ENCODE peak calls at places on chromosomes 1 and 21, in ten cellular contexts. J is OCI-LY7, R is right atrium auricular region, Y is ovary, E is body of pancreas, P is cardiac muscle cell, D is A673, C is upper lobe of right lung, U is psoas muscle, M is MM.1S. O is an unnamed sample.

GRCh38 chr1:151718666-151719065 is 2.1 kb upstream of the CELF3 start:
- DNase-seq in J (no peak), R (no peak), Y (no peak), E (no peak), P (no peak), D (no peak), C (no peak), U (no peak), M (no peak), O (no peak)

GRCh38 chr1:233491953-233492627 is 121.8 kb upstream of the KCNK1 start:
- DNase-seq in J (no peak), R (no peak), Y (no peak), E (no peak), P (no peak), D (no peak), C (no peak), U (no peak), M (no peak), O (no peak)

GRCh38 chr1:173017792-173018191 is 32.9 kb downstream of the TNFSF18 start:
- DNase-seq in J (peak), R (no peak), Y (no peak), E (no peak), P (no peak), D (no peak), C (no peak), U (no peak), M (peak), O (no peak)

GRCh38 chr1:198328458-198329032 is 171.7 kb downstream of the NEK7 start:
- DNase-seq in J (no peak), R (no peak), Y (no peak), E (no peak), P (no peak), D (no peak), C (no peak), U (no peak), M (peak), O (no peak)

GRCh38 chr1:199704231-199704630 is 323.3 kb upstream of the NR5A2 start:
- DNase-seq in J (no peak), R (no peak), Y (no peak), E (no peak), P (no peak), D (no peak), C (no peak), U (no peak), M (no peak), O (no peak)

GRCh38 chr21:43571976-43572375 is 87.3 kb downstream of the HSF2BP start:
- DNase-seq in J (no peak), R (no peak), Y (no peak), E (no peak), P (no peak), D (no peak), C (no peak), U (peak), M (no peak), O (no peak)

GRCh38 chr1:38094711-38095336 is 48.2 kb upstream of the POU3F1 start:
- DNase-seq in J (no peak), R (no peak), Y (no peak), E (no peak), P (no peak), D (peak), C (no peak), U (no peak), M (no peak), O (no peak)

GRCh38 chr1:217135987-217136894 is 413.0 kb upstream of the ESRRG start:
- DNase-seq in J (no peak), R (no peak), Y (no peak), E (peak), P (no peak), D (no peak), C (no peak), U (no peak), M (no peak), O (no peak)

GRCh38 chr1:34924759-34925555 is 4.5 kb downstream of the DLGAP3 start:
- DNase-seq in J (peak), R (no peak), Y (peak), E (peak), P (peak), D (peak), C (peak), U (peak), M (peak), O (peak)

GRCh38 chr21:31142600-31142999 is 104.3 kb upstream of the KRTAP19-8 start:
- DNase-seq in J (peak), R (no peak), Y (no peak), E (no peak), P (no peak), D (peak), C (no peak), U (no peak), M (no peak), O (no peak)

GRCh38 chr1:63051356-63051755 is 267.4 kb downstream of the ATG4C start:
- DNase-seq in J (no peak), R (no peak), Y (no peak), E (no peak), P (no peak), D (no peak), C (no peak), U (no peak), M (no peak), O (no peak)

GRCh38 chr1:199463521-199464127 is 563.9 kb upstream of the NR5A2 start:
- DNase-seq in J (peak), R (no peak), Y (no peak), E (peak), P (peak), D (peak), C (no peak), U (no peak), M (peak), O (no peak)

GRCh38 chr1:234875953-234876814 is 252.5 kb downstream of the TOMM20 start:
- DNase-seq in J (no peak), R (peak), Y (peak), E (peak), P (peak), D (no peak), C (peak), U (no peak), M (no peak), O (no peak)

GRCh38 chr1:3796215-3797193 is at the start of gene LRRC47:
- DNase-seq in J (peak), R (peak), Y (peak), E (peak), P (peak), D (peak), C (peak), U (peak), M (peak), O (peak)

GRCh38 chr1:234987415-234988159 is 141.1 kb downstream of the TOMM20 start:
- DNase-seq in J (peak), R (peak), Y (peak), E (peak), P (peak), D (no peak), C (no peak), U (peak), M (no peak), O (peak)

GRCh38 chr1:110428961-110429360 is 21.5 kb upstream of the LAMTOR5 start:
- DNase-seq in J (no peak), R (no peak), Y (no peak), E (no peak), P (no peak), D (no peak), C (no peak), U (no peak), M (no peak), O (no peak)

GRCh38 chr1:197905699-197906351 is 3.4 kb downstream of the C1orf53 start:
- DNase-seq in J (no peak), R (no peak), Y (no peak), E (no peak), P (no peak), D (no peak), C (no peak), U (no peak), M (no peak), O (no peak)

GRCh38 chr1:98903261-98903660 is 101.4 kb downstream of the PLPPR5 start:
- DNase-seq in J (no peak), R (no peak), Y (no peak), E (no peak), P (peak), D (peak), C (no peak), U (no peak), M (no peak), O (no peak)

GRCh38 chr1:50424045-50424939 is 1.0 kb upstream of the DMRTA2 start:
- DNase-seq in J (no peak), R (no peak), Y (no peak), E (no peak), P (no peak), D (peak), C (no peak), U (no peak), M (no peak), O (no peak)

GRCh38 chr1:153608742-153609584 is 4.0 kb downstream of the S100A16 start:
- DNase-seq in J (no peak), R (peak), Y (peak), E (peak), P (peak), D (no peak), C (peak), U (peak), M (no peak), O (peak)

GRCh38 chr1:23216771-23217420 is 406 bp downstream of the HTR1D start:
- DNase-seq in J (peak), R (no peak), Y (peak), E (peak), P (no peak), D (peak), C (no peak), U (no peak), M (no peak), O (no peak)

GRCh38 chr1:8370928-8371327 is 53.0 kb downstream of the SLC45A1 start:
- DNase-seq in J (no peak), R (no peak), Y (no peak), E (no peak), P (no peak), D (peak), C (peak), U (peak), M (no peak), O (no peak)

GRCh38 chr1:220775238-220775853 is 11.4 kb upstream of the MTARC1 start:
- DNase-seq in J (peak), R (no peak), Y (peak), E (peak), P (peak), D (peak), C (no peak), U (no peak), M (peak), O (no peak)

GRCh38 chr1:4058122-4058521 is 158.1 kb upstream of the C1orf174 start:
- DNase-seq in J (no peak), R (peak), Y (no peak), E (no peak), P (no peak), D (no peak), C (no peak), U (no peak), M (no peak), O (no peak)

GRCh38 chr1:164223378-164223777 is 335.6 kb upstream of the PBX1 start:
- DNase-seq in J (no peak), R (no peak), Y (no peak), E (no peak), P (no peak), D (no peak), C (no peak), U (no peak), M (no peak), O (no peak)

GRCh38 chr1:43058545-43059360 is 100.1 kb upstream of the SLC2A1 start:
- DNase-seq in J (no peak), R (no peak), Y (peak), E (no peak), P (peak), D (peak), C (no peak), U (no peak), M (no peak), O (no peak)

GRCh38 chr1:6770727-6771567 is 14.3 kb upstream of the CAMTA1 start:
- DNase-seq in J (peak), R (no peak), Y (no peak), E (no peak), P (peak), D (no peak), C (no peak), U (no peak), M (no peak), O (peak)

GRCh38 chr1:110440877-110441276 is 10.1 kb upstream of the PROK1 start:
- DNase-seq in J (no peak), R (peak), Y (peak), E (peak), P (peak), D (no peak), C (peak), U (peak), M (no peak), O (no peak)

GRCh38 chr21:42666918-42667317 is 13.5 kb downstream of the PDE9A start:
- DNase-seq in J (no peak), R (no peak), Y (no peak), E (no peak), P (no peak), D (no peak), C (no peak), U (no peak), M (no peak), O (no peak)

GRCh38 chr1:79235221-79236002 is 228.9 kb upstream of the ADGRL4 start:
- DNase-seq in J (no peak), R (no peak), Y (no peak), E (no peak), P (peak), D (peak), C (no peak), U (no peak), M (no peak), O (no peak)

GRCh38 chr1:85137660-85138059 is 63.2 kb downstream of the SYDE2 start:
- DNase-seq in J (no peak), R (no peak), Y (no peak), E (peak), P (no peak), D (no peak), C (peak), U (no peak), M (no peak), O (no peak)

GRCh38 chr1:209805875-209806760 is at the start of gene IRF6:
- DNase-seq in J (no peak), R (peak), Y (peak), E (peak), P (peak), D (peak), C (peak), U (peak), M (peak), O (no peak)

GRCh38 chr1:207243756-207244408 is 77.6 kb upstream of the CD55 start:
- DNase-seq in J (no peak), R (no peak), Y (no peak), E (no peak), P (no peak), D (no peak), C (no peak), U (no peak), M (no peak), O (no peak)

GRCh38 chr1:23843644-23844043 is 18.4 kb upstream of the HMGCL start:
- DNase-seq in J (no peak), R (no peak), Y (no peak), E (no peak), P (no peak), D (no peak), C (no peak), U (no peak), M (no peak), O (no peak)

GRCh38 chr1:167066333-167067122 is 23.6 kb downstream of the GPA33 start:
- DNase-seq in J (peak), R (peak), Y (peak), E (peak), P (peak), D (peak), C (peak), U (peak), M (peak), O (no peak)

GRCh38 chr1:66317156-66317543 is 216.8 kb upstream of the SGIP1 start:
- DNase-seq in J (no peak), R (no peak), Y (no peak), E (no peak), P (no peak), D (no peak), C (no peak), U (no peak), M (no peak), O (no peak)

GRCh38 chr1:237040823-237041222 is 1.2 kb upstream of the RYR2 start:
- DNase-seq in J (no peak), R (no peak), Y (no peak), E (no peak), P (no peak), D (no peak), C (no peak), U (no peak), M (no peak), O (no peak)

GRCh38 chr1:237042892-237043576 is 1.1 kb downstream of the RYR2 start:
- DNase-seq in J (no peak), R (no peak), Y (peak), E (no peak), P (peak), D (no peak), C (peak), U (no peak), M (no peak), O (no peak)

GRCh38 chr1:237041461-237041794 is 556 bp upstream of the RYR2 start:
- DNase-seq in J (no peak), R (no peak), Y (no peak), E (no peak), P (no peak), D (no peak), C (no peak), U (no peak), M (no peak), O (no peak)

GRCh38 chr1:237042467-237042891 is 495 bp downstream of the RYR2 start:
- DNase-seq in J (no peak), R (no peak), Y (peak), E (no peak), P (peak), D (no peak), C (no peak), U (no peak), M (no peak), O (no peak)

DNA sequence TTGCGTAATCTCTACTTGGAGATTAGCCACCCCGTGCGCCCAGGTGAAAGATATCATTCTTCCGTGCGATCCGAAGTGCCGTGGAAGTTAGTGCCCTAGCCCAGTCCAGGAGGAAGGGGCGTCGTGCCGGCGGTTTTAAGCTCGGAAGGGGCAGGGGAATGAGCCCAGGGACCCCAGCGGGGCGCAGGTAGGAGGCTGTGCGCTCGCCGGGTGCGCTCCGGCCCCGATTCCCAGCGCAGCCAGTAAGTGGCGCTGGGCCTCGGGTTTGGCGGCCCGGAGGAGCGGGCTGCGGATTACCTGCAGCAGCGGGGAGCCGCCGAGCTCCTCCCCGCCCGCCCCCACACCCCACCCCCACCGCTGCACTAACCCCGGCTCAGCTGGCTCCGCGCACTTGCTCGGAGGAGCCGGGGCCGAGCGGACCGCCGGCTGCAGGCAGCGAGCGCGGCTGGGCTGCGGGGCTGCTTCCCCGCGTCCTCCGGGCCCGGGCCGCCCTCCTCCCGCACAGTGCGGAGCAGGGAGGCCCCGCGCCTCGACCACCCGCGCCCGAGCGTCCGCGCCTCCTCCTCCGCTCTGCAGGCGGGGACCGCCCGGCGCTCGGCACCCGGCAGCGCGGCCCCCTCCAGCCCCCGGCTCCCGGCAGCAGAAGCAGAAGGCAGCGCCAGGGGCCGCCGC is at the start of gene RYR2:
- DNase-seq in J (no peak), R (no peak), Y (peak), E (peak), P (peak), D (peak), C (no peak), U (no peak), M (no peak), O (no peak)
- TF ChIP-seq CTCF in J (no peak), R (peak), Y (peak), E (peak), P (peak), D (peak), C (peak), U (peak), M (no peak), O (peak)

DNA sequence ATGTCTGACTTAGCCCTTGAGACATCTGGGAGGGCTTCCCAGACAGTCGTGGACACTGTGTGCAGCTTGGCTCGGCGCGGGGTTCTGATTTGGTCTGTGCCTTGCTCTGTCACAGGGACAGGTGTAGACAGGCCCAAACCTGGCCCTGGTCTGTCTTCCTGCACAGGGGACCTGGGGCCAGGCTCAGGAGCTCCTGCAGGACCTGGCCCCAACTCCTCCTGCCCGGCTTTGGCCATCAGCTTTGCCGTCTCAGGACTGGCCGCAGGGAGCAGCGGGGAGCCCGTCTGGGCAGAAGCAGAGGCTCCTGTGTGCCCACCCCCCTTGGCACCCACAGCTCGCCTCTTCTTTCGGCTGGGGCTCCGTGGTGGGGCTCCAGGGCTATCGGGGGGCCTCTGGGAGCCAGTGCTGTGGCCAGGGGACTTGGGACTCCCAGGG is 1.7 kb downstream of the PERM1 start:
- DNase-seq in J (no peak), R (no peak), Y (no peak), E (no peak), P (no peak), D (no peak), C (no peak), U (peak), M (no peak), O (no peak)
- H3K4me3 ChIP-seq in J (no peak), R (peak), Y (no peak), E (no peak), P (no peak), D (no peak), C (no peak), U (peak), M (no peak), O (no peak)

DNA sequence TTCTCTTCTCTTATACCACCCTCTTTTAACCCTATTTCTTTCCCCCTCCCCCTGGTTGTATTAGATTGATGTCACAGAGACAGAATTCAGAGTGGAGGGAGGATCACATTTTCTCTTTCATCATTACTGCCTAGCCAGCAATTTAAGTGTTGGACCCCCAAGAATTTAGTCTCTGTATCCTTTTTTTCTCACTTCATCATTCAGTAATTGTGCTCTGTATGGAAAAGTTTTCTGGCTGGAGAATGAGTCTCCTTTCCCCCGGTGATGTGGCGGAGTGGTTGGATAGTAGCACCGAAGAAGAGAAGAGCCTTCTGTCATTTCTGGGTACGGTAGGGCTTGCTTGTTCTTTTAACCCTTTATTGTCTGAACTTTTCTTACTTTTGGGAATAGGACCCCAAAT is 124.8 kb downstream of the CLEC20A start:
- DNase-seq in J (no peak), R (no peak), Y (no peak), E (no peak), P (no peak), D (peak), C (no peak), U (no peak), M (no peak), O (no peak)
- H3K27ac ChIP-seq in J (no peak), R (no peak), Y (no peak), E (no peak), P (no peak), D (no peak), C (no peak), U (no peak), M (no peak), O (no peak)

GRCh38 chr1:89573410-89573809 is 48.8 kb downstream of the LRRC8B start:
- DNase-seq in J (no peak), R (no peak), Y (no peak), E (no peak), P (no peak), D (no peak), C (no peak), U (no peak), M (no peak), O (no peak)
- TF ChIP-seq CTCF in J (no peak), R (no peak), Y (no peak), E (no peak), P (no peak), D (no peak), C (no peak), U (no peak), M (no peak), O (no peak)